ENCODE peak calls at places on chromosomes 7 and 10, in five cellular contexts. X is stimulated activated CD8-positive, alpha-beta memory T cell treated with anti-CD3 and anti-CD28 coated beads, Interleukin-4, amount 100 ng/mL, for 24 hours; U is ascending aorta; Y is AG10803; A is T-cell. P is an unnamed sample.

GRCh38 chr10:78211476-78212110 is 177.9 kb downstream of the RPS24 start:
- DNase-seq in X (no peak), U (no peak), Y (peak), A (no peak), P (no peak)

GRCh38 chr7:56079450-56080185 is 13.1 kb downstream of the PHKG1 start:
- DNase-seq in X (no peak), U (no peak), Y (peak), A (no peak), P (peak)

GRCh38 chr10:6144609-6145413 is 56.0 kb downstream of the RBM17 start:
- DNase-seq in X (peak), U (peak), Y (peak), A (peak), P (peak)

GRCh38 chr10:78777466-78778256 is 291.1 kb upstream of the ZMIZ1 start:
- DNase-seq in X (no peak), U (peak), Y (peak), A (no peak), P (peak)

GRCh38 chr7:41038211-41038610 is 664.7 kb downstream of the INHBA start:
- DNase-seq in X (no peak), U (no peak), Y (no peak), A (no peak), P (no peak)

GRCh38 chr7:309586-310228 is 19.7 kb downstream of the FOXL3 start:
- DNase-seq in X (no peak), U (no peak), Y (no peak), A (no peak), P (no peak)

GRCh38 chr7:151806204-151806603 is 70.7 kb downstream of the PRKAG2 start:
- DNase-seq in X (no peak), U (no peak), Y (peak), A (no peak), P (no peak)

GRCh38 chr7:90209776-90210175 is 1.8 kb upstream of the STEAP2 start:
- DNase-seq in X (no peak), U (no peak), Y (peak), A (no peak), P (no peak)

GRCh38 chr7:2202361-2202761 is 30.4 kb downstream of the MAD1L1 start:
- DNase-seq in X (no peak), U (no peak), Y (no peak), A (no peak), P (no peak)

GRCh38 chr7:84219310-84219709 is 24.7 kb upstream of the SEMA3A start:
- DNase-seq in X (no peak), U (no peak), Y (no peak), A (no peak), P (no peak)

GRCh38 chr7:84149573-84149972 is 45.0 kb downstream of the SEMA3A start:
- DNase-seq in X (no peak), U (no peak), Y (no peak), A (no peak), P (no peak)

GRCh38 chr7:142345817-142346216 is 88.0 kb upstream of the PRSS58 start:
- DNase-seq in X (no peak), U (no peak), Y (no peak), A (peak), P (no peak)

GRCh38 chr10:124568858-124569622 is 107.4 kb downstream of the LHPP start:
- DNase-seq in X (no peak), U (no peak), Y (no peak), A (no peak), P (no peak)

GRCh38 chr7:142375710-142376313 is 118.0 kb upstream of the PRSS58 start:
- DNase-seq in X (no peak), U (no peak), Y (peak), A (no peak), P (no peak)

GRCh38 chr10:124619802-124620490 is 124.2 kb downstream of the FAM53B start:
- DNase-seq in X (no peak), U (no peak), Y (no peak), A (no peak), P (no peak)

GRCh38 chr7:28160551-28160991 is 20.0 kb downstream of the JAZF1 start:
- DNase-seq in X (no peak), U (no peak), Y (peak), A (no peak), P (no peak)

GRCh38 chr10:97412891-97413304 is 11.8 kb upstream of the RRP12 start:
- DNase-seq in X (peak), U (no peak), Y (no peak), A (no peak), P (no peak)

GRCh38 chr10:24726626-24727025 is 2.9 kb upstream of the ARHGAP21 start:
- DNase-seq in X (no peak), U (no peak), Y (no peak), A (no peak), P (no peak)

GRCh38 chr7:73698410-73698809 is 15.0 kb downstream of the BUD23 start:
- DNase-seq in X (no peak), U (no peak), Y (no peak), A (no peak), P (no peak)

GRCh38 chr7:1888425-1888824 is 218.3 kb downstream of the ELFN1 start:
- DNase-seq in X (no peak), U (no peak), Y (no peak), A (no peak), P (no peak)

GRCh38 chr7:87435546-87435945 is 39.9 kb downstream of the ABCB4 start:
- DNase-seq in X (no peak), U (no peak), Y (peak), A (no peak), P (no peak)

GRCh38 chr10:114650831-114651230 is 7.2 kb downstream of the ABLIM1 start:
- DNase-seq in X (no peak), U (no peak), Y (no peak), A (no peak), P (no peak)

GRCh38 chr10:27661511-27662286 is 83.9 kb downstream of the MKX start:
- DNase-seq in X (no peak), U (no peak), Y (peak), A (no peak), P (no peak)

P was measured in thoracic aorta.